ENCODE peak calls at places on chromosomes 2 and 18, in nine cellular contexts. B is GM23338, G is epithelial cell of proximal tubule, Y is lung, X is adipocyte, S is upper lobe of right lung, N is AG10803, C is A549, P is foreskin fibroblast. V is an unnamed sample.

GRCh38 chr2:100281521-100282438 is 40.5 kb downstream of the LONRF2 start:
- DNase-seq in B (peak; percentile 44), G (no peak), Y (no peak), X (peak; percentile 86), S (no peak), N (no peak), C (no peak), P (peak; percentile 34), V (no peak)

GRCh38 chr2:25618676-25619075 is 54.7 kb downstream of the DTNB start:
- DNase-seq in B (no peak), G (no peak), Y (no peak), X (peak; percentile 68), S (no peak), N (peak; percentile 34), C (peak; percentile 73), P (peak; percentile 72), V (peak; percentile 14)

GRCh38 chr2:108182489-108182888 is 57.3 kb upstream of the SULT1C3 start:
- DNase-seq in B (peak; percentile 91), G (no peak), Y (no peak), X (no peak), S (no peak), N (no peak), C (peak; percentile 60), P (no peak), V (peak; percentile 26)

GRCh38 chr18:36702398-36703010 is 126.3 kb downstream of the TPGS2 start:
- DNase-seq in B (no peak), G (no peak), Y (no peak), X (no peak), S (no peak), N (peak; percentile 94), C (no peak), P (peak; percentile 44), V (no peak)

GRCh38 chr2:231293163-231293562 is 94.7 kb downstream of the ARMC9 start:
- DNase-seq in B (no peak), G (no peak), Y (no peak), X (no peak), S (no peak), N (no peak), C (no peak), P (no peak), V (no peak)

GRCh38 chr18:9103488-9103887 is 989 bp downstream of the NDUFV2 start:
- DNase-seq in B (no peak), G (no peak), Y (no peak), X (peak; percentile 66), S (no peak), N (peak; percentile 47), C (no peak), P (peak; percentile 36), V (no peak)

GRCh38 chr2:30656079-30656478 is 151.2 kb downstream of the CAPN13 start:
- DNase-seq in B (no peak), G (no peak), Y (peak; percentile 18), X (no peak), S (no peak), N (peak; percentile 32), C (no peak), P (peak; percentile 32), V (peak; percentile 22)

GRCh38 chr2:3001595-3002184 is 375.9 kb downstream of the EIPR1 start:
- DNase-seq in B (peak; percentile 15), G (peak; percentile 1), Y (no peak), X (peak; percentile 0), S (no peak), N (peak; percentile 15), C (peak; percentile 42), P (no peak), V (no peak)

GRCh38 chr2:237351046-237351445 is 62.9 kb downstream of the COL6A3 start:
- DNase-seq in B (peak; percentile 28), G (no peak), Y (no peak), X (no peak), S (no peak), N (no peak), C (no peak), P (no peak), V (no peak)

GRCh38 chr2:102050854-102051391 is 59.2 kb downstream of the IL1R2 start:
- DNase-seq in B (no peak), G (no peak), Y (peak; percentile 78), X (peak; percentile 55), S (peak; percentile 73), N (peak; percentile 85), C (no peak), P (peak; percentile 91), V (peak; percentile 90)

GRCh38 chr2:239278941-239279365 is 121.9 kb downstream of the HDAC4 start:
- DNase-seq in B (no peak), G (no peak), Y (no peak), X (no peak), S (peak; percentile 55), N (peak; percentile 57), C (no peak), P (peak; percentile 52), V (peak; percentile 64)

GRCh38 chr18:21359746-21360145 is 117.7 kb downstream of the GREB1L start:
- DNase-seq in B (no peak), G (no peak), Y (no peak), X (peak; percentile 67), S (no peak), N (peak; percentile 74), C (no peak), P (no peak), V (no peak)

GRCh38 chr2:71599646-71600236 is 146.4 kb downstream of the DYSF start:
- DNase-seq in B (no peak), G (no peak), Y (no peak), X (no peak), S (no peak), N (no peak), C (no peak), P (no peak), V (no peak)

GRCh38 chr2:41313082-41313481 is 734.7 kb upstream of the PKDCC start:
- DNase-seq in B (no peak), G (no peak), Y (no peak), X (no peak), S (no peak), N (no peak), C (no peak), P (no peak), V (no peak)

GRCh38 chr2:177572236-177572671 is 179.7 kb downstream of the AGPS start:
- DNase-seq in B (no peak), G (peak; percentile 38), Y (no peak), X (no peak), S (no peak), N (peak; percentile 64), C (no peak), P (peak; percentile 34), V (no peak)

GRCh38 chr2:204360218-204361007 is 184.9 kb upstream of the PARD3B start:
- DNase-seq in B (no peak), G (no peak), Y (no peak), X (no peak), S (no peak), N (no peak), C (no peak), P (no peak), V (no peak)

GRCh38 chr18:11747731-11748130 is 58.7 kb downstream of the GNAL start:
- DNase-seq in B (peak; percentile 75), G (no peak), Y (no peak), X (no peak), S (no peak), N (no peak), C (no peak), P (no peak), V (no peak)

GRCh38 chr2:175154670-175155082 is 13.3 kb downstream of the ATF2 start:
- DNase-seq in B (no peak), G (no peak), Y (no peak), X (peak; percentile 44), S (no peak), N (peak; percentile 69), C (peak; percentile 24), P (peak; percentile 71), V (peak; percentile 18)

GRCh38 chr2:26430826-26431225 is 29.1 kb downstream of the DRC1 start:
- DNase-seq in B (no peak), G (no peak), Y (no peak), X (peak; percentile 43), S (no peak), N (peak; percentile 39), C (no peak), P (peak; percentile 44), V (no peak)

GRCh38 chr2:127515383-127515915 is 10.8 kb downstream of the IWS1 start:
- DNase-seq in B (peak; percentile 8), G (no peak), Y (no peak), X (no peak), S (no peak), N (peak; percentile 56), C (no peak), P (no peak), V (no peak)

GRCh38 chr18:34858188-34858587 is 148.1 kb downstream of the DTNA start:
- DNase-seq in B (no peak), G (no peak), Y (no peak), X (no peak), S (no peak), N (no peak), C (no peak), P (no peak), V (no peak)
- H3K4me3 ChIP-seq in B (no peak overlapping the region), G (no peak overlapping the region), Y (no peak overlapping the region), X (no peak overlapping the region), S (no peak overlapping the region), N (no peak overlapping the region), C (no peak overlapping the region), P (no peak overlapping the region), V (no peak overlapping the region)

GRCh38 chr2:43040084-43040854 is 186.1 kb downstream of the ZFP36L2 start:
- DNase-seq in B (no peak), G (no peak), Y (no peak), X (peak; percentile 30), S (peak; percentile 52), N (no peak), C (peak; percentile 71), P (no peak), V (no peak)
- H3K4me3 ChIP-seq in B (no peak overlapping the region), G (no peak overlapping the region), Y (no peak overlapping the region), X (no peak overlapping the region), S (no peak overlapping the region), N (no peak overlapping the region), C (no peak overlapping the region), P (no peak overlapping the region), V (no peak overlapping the region)

GRCh38 chr2:138522556-138522955 is 21.0 kb downstream of the SPOPL start:
- DNase-seq in B (no peak), G (no peak), Y (no peak), X (no peak), S (no peak), N (no peak), C (no peak), P (no peak), V (no peak)
- H3K4me3 ChIP-seq in B (no peak overlapping the region), G (no peak overlapping the region), Y (no peak overlapping the region), X (no peak overlapping the region), S (no peak overlapping the region), N (no peak overlapping the region), C (no peak overlapping the region), P (no peak overlapping the region), V (no peak overlapping the region)

GRCh38 chr2:64090264-64090663 is 54.0 kb downstream of the PELI1 start:
- DNase-seq in B (peak; percentile 30), G (no peak), Y (peak; percentile 63), X (no peak), S (no peak), N (no peak), C (no peak), P (no peak), V (no peak)
- H3K4me3 ChIP-seq in B (no peak overlapping the region), G (no peak overlapping the region), Y (no peak overlapping the region), X (no peak overlapping the region), S (no peak overlapping the region), N (no peak overlapping the region), C (no peak overlapping the region), P (no peak overlapping the region), V (no peak overlapping the region)